ENCODE peak calls at places on chromosomes 5 and 9, in six cellular contexts. M is tibial nerve, I is endothelial cell of umbilical vein, Q is left lung, C is uterus, Y is suprapubic skin. D is an unnamed sample. For H3K27me3 and H3K4me1, the result is how much of the 10 kb centered on the place peaks cover.

GRCh38 chr9:125486576-125486975 is 220.4 kb downstream of the MAPKAP1 start:
- DNase-seq in M (no peak), I (no peak), Q (peak), C (no peak), Y (peak), D (no peak)

GRCh38 chr9:11328326-11328725 is 715.5 kb upstream of the PTPRD start:
- DNase-seq in M (no peak), I (no peak), Q (no peak), C (no peak), Y (no peak), D (no peak)

GRCh38 chr9:92140074-92140753 is 25.0 kb upstream of the SPTLC1 start:
- DNase-seq in M (peak), I (peak), Q (peak), C (peak), Y (peak), D (no peak)

GRCh38 chr5:102511666-102512065 is 12.9 kb upstream of the SLCO6A1 start:
- DNase-seq in M (no peak), I (peak), Q (no peak), C (no peak), Y (no peak), D (no peak)

GRCh38 chr9:93013856-93014582 is 44.5 kb upstream of the SUSD3 start:
- DNase-seq in M (no peak), I (no peak), Q (no peak), C (no peak), Y (no peak), D (no peak)

GRCh38 chr5:95803271-95804148 is 19.0 kb downstream of the GLRX start:
- DNase-seq in M (no peak), I (no peak), Q (no peak), C (no peak), Y (no peak), D (no peak)

GRCh38 chr5:72559866-72560766 is 52.9 kb upstream of the ZNF366 start:
- DNase-seq in M (no peak), I (peak), Q (no peak), C (no peak), Y (no peak), D (no peak)

GRCh38 chr9:130450344-130451003 is 5.7 kb downstream of the ASS1 start:
- DNase-seq in M (no peak), I (no peak), Q (no peak), C (no peak), Y (no peak), D (no peak)

GRCh38 chr5:10352404-10353240 is 873 bp upstream of the MARCHF6 start:
- DNase-seq in M (no peak), I (no peak), Q (no peak), C (no peak), Y (no peak), D (no peak)

GRCh38 chr9:113650207-113651131 is 186.9 kb downstream of the RGS3 start:
- DNase-seq in M (no peak), I (peak), Q (no peak), C (no peak), Y (peak), D (no peak)

GRCh38 chr5:74042559-74043357 is 416.8 kb downstream of the ARHGEF28 start:
- DNase-seq in M (no peak), I (no peak), Q (no peak), C (no peak), Y (no peak), D (peak)

GRCh38 chr5:153883829-153884228 is 154.9 kb downstream of the FAM114A2 start:
- DNase-seq in M (no peak), I (no peak), Q (no peak), C (no peak), Y (no peak), D (no peak)

GRCh38 chr9:89145086-89145485 is 33.5 kb downstream of the SHC3 start:
- DNase-seq in M (no peak), I (no peak), Q (no peak), C (no peak), Y (no peak), D (no peak)

GRCh38 chr5:115309751-115310370 is 13.4 kb upstream of the CCDC112 start:
- DNase-seq in M (no peak), I (peak), Q (no peak), C (no peak), Y (no peak), D (no peak)

GRCh38 chr5:139746691-139747582 is 48.7 kb upstream of the PSD2 start:
- DNase-seq in M (no peak), I (no peak), Q (no peak), C (no peak), Y (no peak), D (peak)

GRCh38 chr5:38845555-38846378 is at the start of gene OSMR:
- DNase-seq in M (peak), I (peak), Q (peak), C (peak), Y (peak), D (peak)

GRCh38 chr5:141655020-141655419 is 3.8 kb upstream of the FCHSD1 start:
- DNase-seq in M (no peak), I (no peak), Q (no peak), C (no peak), Y (no peak), D (no peak)

GRCh38 chr5:150112211-150113046 is 26.1 kb upstream of the CSF1R start:
- DNase-seq in M (peak), I (no peak), Q (peak), C (no peak), Y (no peak), D (no peak)

GRCh38 chr9:94813379-94813778 is 86.9 kb downstream of the AOPEP start:
- DNase-seq in M (no peak), I (no peak), Q (no peak), C (peak), Y (no peak), D (no peak)

GRCh38 chr5:55969956-55970355 is 24.8 kb downstream of the IL6ST start:
- DNase-seq in M (no peak), I (peak), Q (no peak), C (no peak), Y (no peak), D (no peak)

GRCh38 chr5:104344809-104345512 is 782.4 kb upstream of the NUDT12 start:
- DNase-seq in M (no peak), I (peak), Q (no peak), C (no peak), Y (no peak), D (no peak)

GRCh38 chr5:137383909-137384308 is 115.2 kb downstream of the SPOCK1 start:
- DNase-seq in M (no peak), I (no peak), Q (no peak), C (no peak), Y (no peak), D (no peak)

GRCh38 chr9:125137200-125137599 is 6.1 kb downstream of the SCAI start:
- DNase-seq in M (no peak), I (no peak), Q (no peak), C (no peak), Y (no peak), D (no peak)

DNA sequence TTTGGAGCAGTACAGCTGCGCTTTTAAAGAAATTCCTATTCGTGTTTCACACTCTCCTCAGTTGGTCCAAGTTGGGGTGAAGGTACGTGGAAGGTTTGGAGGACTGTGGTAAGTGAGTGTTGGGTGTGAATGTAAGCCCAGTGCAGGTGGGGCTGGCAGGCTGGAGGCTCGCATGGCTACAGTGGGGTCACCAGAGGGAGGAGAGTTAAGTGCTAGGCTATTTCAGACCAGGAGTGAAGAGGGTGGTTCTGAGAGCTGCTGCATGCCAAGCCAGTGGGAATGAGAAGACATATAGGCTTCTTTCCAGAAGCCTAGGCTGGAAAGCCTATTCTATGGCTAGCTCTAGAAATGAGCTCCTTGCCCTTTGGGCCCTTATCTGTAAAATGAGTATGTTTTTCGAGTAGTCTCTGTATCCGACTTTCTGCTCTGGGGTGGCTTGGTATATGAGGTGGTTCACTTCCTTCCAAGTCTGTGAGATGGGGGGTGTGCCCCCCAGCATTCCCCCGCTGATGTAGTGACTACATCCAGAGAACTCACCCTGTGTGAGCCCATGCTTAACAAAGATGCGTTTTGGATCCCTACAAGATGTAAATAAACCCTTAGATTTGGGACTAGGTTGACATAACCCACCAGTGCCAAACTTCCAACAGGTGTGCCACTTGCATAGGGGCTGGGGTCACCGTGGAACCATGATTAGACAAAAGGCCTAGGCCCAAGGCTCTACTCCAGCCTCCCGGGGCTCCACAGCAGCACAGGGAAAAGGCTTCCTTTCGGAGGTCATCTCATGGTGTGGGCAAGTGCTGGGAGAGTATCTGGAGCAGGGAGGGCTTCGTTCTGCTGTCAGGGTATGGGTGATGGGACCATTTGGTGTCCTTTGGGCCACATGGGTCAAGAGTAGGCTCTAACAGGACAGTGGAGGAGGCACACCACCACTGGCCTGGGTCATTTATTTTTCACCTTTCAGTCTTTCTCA is 2.6 kb downstream of the TCF7 start:
- DNase-seq in M (no peak), I (no peak), Q (no peak), C (no peak), Y (no peak), D (no peak)
- H3K27me3 ChIP-seq in M (under half), I (under half), Q (under half), C (under half), Y (under half), D (under half)

GRCh38 chr9:117414220-117414905 is 494 bp downstream of the ASTN2 start:
- DNase-seq in M (no peak), I (no peak), Q (no peak), C (no peak), Y (no peak), D (no peak)

GRCh38 chr9:117412841-117413240 is 2.0 kb downstream of the ASTN2 start:
- DNase-seq in M (no peak), I (no peak), Q (no peak), C (no peak), Y (no peak), D (no peak)

GRCh38 chr9:117413346-117414219 is 1.3 kb downstream of the ASTN2 start:
- DNase-seq in M (no peak), I (no peak), Q (no peak), C (no peak), Y (no peak), D (no peak)

GRCh38 chr9:117411547-117411946 is 3.3 kb downstream of the ASTN2 start:
- DNase-seq in M (no peak), I (no peak), Q (no peak), C (no peak), Y (no peak), D (no peak)

DNA sequence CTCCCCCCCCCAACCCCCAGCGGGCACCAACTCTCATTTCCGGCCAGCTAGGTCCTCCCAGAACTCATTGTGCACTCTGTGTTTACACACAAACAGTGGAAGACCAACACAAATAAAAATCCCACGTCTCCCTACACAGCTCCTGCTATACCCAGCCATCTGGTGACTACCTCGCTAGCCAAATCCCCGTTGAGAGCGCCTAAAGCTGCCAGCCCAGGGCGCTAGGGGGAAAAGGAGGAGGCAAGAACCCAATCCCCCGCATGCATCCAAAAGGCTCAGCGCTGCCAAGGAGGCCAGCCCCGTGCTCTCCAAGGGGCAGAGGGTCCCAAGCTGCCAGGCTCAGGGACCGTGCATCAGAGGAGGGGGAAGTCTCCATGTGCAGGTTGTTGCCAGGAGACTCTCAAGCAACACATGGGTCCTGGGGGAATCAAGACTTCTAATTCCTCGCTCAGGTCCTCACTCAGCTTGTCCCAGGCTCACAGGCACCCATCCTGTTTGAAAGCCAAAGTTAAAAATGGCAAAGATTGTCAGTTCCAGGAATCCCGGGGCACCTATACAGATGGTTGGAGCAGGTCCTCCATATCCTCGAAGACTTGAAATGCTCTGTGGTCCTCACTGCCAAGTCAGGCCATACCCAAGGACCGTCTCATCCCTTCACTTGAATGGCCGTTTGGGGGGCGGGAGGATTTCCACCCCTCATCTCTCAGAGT is 2.7 kb downstream of the ASTN2 start:
- DNase-seq in M (no peak), I (no peak), Q (no peak), C (no peak), Y (no peak), D (no peak)
- TF ChIP-seq CTCF in M (no peak), I (no peak), Q (no peak), C (no peak), Y (no peak), D (no peak)

DNA sequence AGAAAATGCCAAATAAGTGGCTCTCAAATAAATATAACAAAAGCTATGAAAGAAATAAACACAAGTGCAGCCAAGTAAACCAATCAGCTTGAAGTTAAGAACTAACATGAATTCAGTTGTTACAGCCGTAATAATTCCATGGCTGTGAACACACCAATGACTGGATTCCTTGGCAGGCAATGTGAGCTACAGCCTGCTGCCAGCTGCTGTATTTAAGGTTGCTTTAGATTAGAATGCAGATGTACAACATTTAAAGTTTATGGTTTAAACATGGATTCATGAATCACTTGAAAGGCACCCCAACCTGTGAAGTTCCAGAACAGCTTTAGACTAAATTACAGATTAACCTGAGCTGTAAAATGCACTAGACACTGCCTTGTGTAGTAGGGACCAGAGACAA is 626.4 kb upstream of the SEMA6A start:
- DNase-seq in M (no peak), I (no peak), Q (no peak), C (no peak), Y (no peak), D (no peak)
- H3K4me1 ChIP-seq in M (under half), I (under half), Q (under half), C (under half), Y (under half), D (under half)

GRCh38 chr9:126681336-126681735 is 67.6 kb downstream of the LMX1B start:
- DNase-seq in M (no peak), I (no peak), Q (no peak), C (no peak), Y (no peak), D (no peak)
- H3K27me3 ChIP-seq in M (under half), I (half or more), Q (half or more), C (under half), Y (half or more), D (under half)

DNA sequence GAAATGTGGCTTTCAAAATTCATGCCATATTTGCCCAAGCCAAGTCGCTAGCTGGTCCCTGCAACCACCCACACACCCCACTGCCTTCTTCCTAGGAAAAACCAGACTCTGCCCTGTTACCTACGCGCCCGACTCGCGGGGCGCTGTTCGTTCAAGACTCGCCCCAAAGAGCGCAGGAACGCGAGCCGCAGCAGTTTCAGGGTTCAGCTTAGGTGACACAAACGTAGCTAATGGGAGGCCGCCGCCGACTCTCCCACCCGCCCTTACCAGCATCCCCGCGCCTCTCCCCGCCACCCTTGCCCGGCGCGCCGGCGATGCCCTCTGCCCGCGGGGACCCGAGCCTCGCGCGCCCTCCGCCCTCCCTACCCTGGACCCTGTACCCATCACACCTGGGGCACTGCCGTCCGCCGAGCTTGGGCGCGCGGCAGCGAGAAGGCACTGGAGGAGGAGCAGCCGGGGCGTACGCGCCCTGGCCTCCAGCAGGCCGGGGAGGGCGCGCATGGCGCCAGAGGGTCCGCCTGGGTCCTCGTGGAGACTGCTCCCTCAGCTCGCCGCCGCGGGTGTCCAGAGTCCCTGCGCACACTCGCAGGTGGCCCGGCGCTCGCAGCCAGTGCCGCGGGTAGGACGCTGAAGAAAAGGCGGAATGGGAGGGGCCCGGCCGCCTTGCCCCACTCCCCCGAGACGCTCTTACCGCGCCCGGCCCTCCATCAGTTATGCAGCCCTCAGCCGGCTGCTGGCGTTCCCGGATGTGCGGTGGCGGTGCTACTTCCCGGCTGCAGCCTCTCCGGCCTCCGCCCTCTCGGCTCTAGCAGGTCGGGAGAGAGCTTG is at the start of gene EMB:
- DNase-seq in M (no peak), I (no peak), Q (peak), C (no peak), Y (no peak), D (peak)
- TF ChIP-seq CTCF in M (peak), I (no peak), Q (no peak), C (no peak), Y (no peak), D (peak)

GRCh38 chr9:137052998-137053943 is 590 bp downstream of the ENTPD2 start:
- DNase-seq in M (no peak), I (no peak), Q (no peak), C (no peak), Y (no peak), D (no peak)
- H3K4me1 ChIP-seq in M (under half), I (under half), Q (under half), C (under half), Y (half or more), D (under half)

GRCh38 chr5:1911773-1912235 is 29.1 kb upstream of the IRX4 start:
- DNase-seq in M (no peak), I (no peak), Q (no peak), C (no peak), Y (peak), D (peak)
- H3K27me3 ChIP-seq in M (under half), I (under half), Q (under half), C (under half), Y (under half), D (under half)

DNA sequence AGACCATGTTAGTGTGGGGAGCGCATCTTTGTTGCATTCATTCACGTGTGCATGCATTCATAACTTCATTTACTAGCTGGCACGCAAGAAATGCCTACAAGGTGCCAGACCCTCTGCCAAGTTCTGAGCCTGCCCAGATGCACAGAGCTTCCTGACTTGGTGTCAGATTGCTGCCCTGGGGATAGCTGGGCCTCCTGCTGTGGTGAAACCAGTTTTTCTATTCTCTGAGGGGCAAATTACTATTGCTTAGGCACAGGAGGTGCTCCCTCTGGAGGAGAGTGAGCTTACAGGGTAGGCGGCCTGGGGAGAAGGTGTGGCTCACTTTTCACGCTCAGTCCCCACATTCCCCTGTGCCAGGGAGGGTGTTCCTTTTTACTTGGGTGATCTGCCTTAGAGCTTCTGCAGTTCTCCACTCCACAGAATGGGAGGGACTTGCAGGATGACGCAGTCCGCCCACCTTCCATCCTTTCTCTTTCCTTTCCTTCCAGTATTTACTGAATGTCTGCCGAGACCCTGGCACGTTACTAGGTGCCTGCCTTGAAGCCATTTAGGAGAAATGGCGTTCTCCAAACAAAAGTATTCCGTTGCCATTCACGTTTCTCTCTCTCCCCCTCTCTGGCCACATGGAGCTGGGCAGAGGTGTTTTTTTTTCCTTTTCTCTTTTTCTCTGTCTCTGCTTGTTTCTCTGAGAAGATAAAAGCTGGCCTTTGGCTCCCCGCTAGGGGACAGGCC is 27.9 kb upstream of the CTNNA1 start:
- DNase-seq in M (no peak), I (peak), Q (no peak), C (peak), Y (peak), D (peak)
- TF ChIP-seq CTCF in M (no peak), I (no peak), Q (no peak), C (no peak), Y (peak), D (peak)

GRCh38 chr5:112917453-112918005 is 4.5 kb downstream of the REEP5 start:
- DNase-seq in M (no peak), I (no peak), Q (no peak), C (no peak), Y (no peak), D (no peak)
- H3K4me1 ChIP-seq in M (under half), I (under half), Q (half or more), C (under half), Y (half or more), D (under half)